ENCODE peak calls at places on chromosomes 11 and 22, in four cellular contexts. N is mesendoderm; P is CD4-positive, alpha-beta T cell; A is RWPE2. K is an unnamed sample. For H3K27me3, the result is how much of the 10 kb centered on the place peaks cover.

GRCh38 chr22:46953968-46954755 is 191.7 kb downstream of the TBC1D22A start:
- DNase-seq in N (peak), P (no peak), A (no peak), K (peak)

GRCh38 chr11:76670475-76671235 is at the start of gene LRRC32:
- DNase-seq in N (peak), P (no peak), A (peak), K (peak)

GRCh38 chr11:96943970-96944369 is 554.2 kb downstream of the JRKL start:
- DNase-seq in N (peak), P (no peak), A (no peak), K (no peak)

GRCh38 chr11:115693002-115693401 is 188.8 kb upstream of the CADM1 start:
- DNase-seq in N (no peak), P (no peak), A (no peak), K (peak)

GRCh38 chr11:59437770-59438169 is 1.5 kb downstream of the OR5A1 start:
- DNase-seq in N (peak), P (no peak), A (no peak), K (no peak)

GRCh38 chr11:20021771-20022362 is 138.4 kb downstream of the DBX1 start:
- DNase-seq in N (no peak), P (no peak), A (no peak), K (peak)

GRCh38 chr22:44362249-44363040 is 49.7 kb upstream of the SHISAL1 start:
- DNase-seq in N (no peak), P (no peak), A (peak), K (peak)

GRCh38 chr22:28139993-28140392 is 220.9 kb upstream of the PITPNB start:
- DNase-seq in N (no peak), P (no peak), A (no peak), K (no peak)

GRCh38 chr11:105789579-105789978 is 179.7 kb downstream of the GRIA4 start:
- DNase-seq in N (no peak), P (no peak), A (no peak), K (no peak)

GRCh38 chr11:7600205-7600775 is 73.0 kb downstream of the CYB5R2 start:
- DNase-seq in N (peak), P (no peak), A (peak), K (peak)

GRCh38 chr11:504053-504993 is 2.7 kb downstream of the RNH1 start:
- DNase-seq in N (no peak), P (no peak), A (no peak), K (peak)

GRCh38 chr11:123856444-123856843 is 29.0 kb downstream of the TMEM225 start:
- DNase-seq in N (no peak), P (no peak), A (no peak), K (no peak)

GRCh38 chr11:2213384-2213842 is 41.8 kb upstream of the TH start:
- DNase-seq in N (peak), P (peak), A (no peak), K (peak)

GRCh38 chr11:30960387-30960992 is 374.3 kb upstream of the MPPED2 start:
- DNase-seq in N (peak), P (no peak), A (no peak), K (no peak)

GRCh38 chr11:1053121-1053901 is 16.8 kb upstream of the MUC6 start:
- DNase-seq in N (no peak), P (no peak), A (peak), K (no peak)

GRCh38 chr11:133946541-133947297 is 10.0 kb downstream of the IGSF9B start:
- DNase-seq in N (no peak), P (no peak), A (no peak), K (peak)

GRCh38 chr11:30487200-30487898 is 98.8 kb downstream of the MPPED2 start:
- DNase-seq in N (no peak), P (no peak), A (no peak), K (no peak)

GRCh38 chr22:35944458-35944857 is 84.2 kb downstream of the RBFOX2 start:
- DNase-seq in N (no peak), P (no peak), A (no peak), K (no peak)

GRCh38 chr11:126231725-126232459 is 20.3 kb downstream of the FAM118B start:
- DNase-seq in N (no peak), P (no peak), A (no peak), K (no peak)

GRCh38 chr22:37781434-37782059 is 26.2 kb upstream of the GCAT start:
- DNase-seq in N (peak), P (no peak), A (no peak), K (peak)

GRCh38 chr22:27564806-27565205 is 236.8 kb downstream of the MN1 start:
- DNase-seq in N (no peak), P (no peak), A (no peak), K (no peak)

DNA sequence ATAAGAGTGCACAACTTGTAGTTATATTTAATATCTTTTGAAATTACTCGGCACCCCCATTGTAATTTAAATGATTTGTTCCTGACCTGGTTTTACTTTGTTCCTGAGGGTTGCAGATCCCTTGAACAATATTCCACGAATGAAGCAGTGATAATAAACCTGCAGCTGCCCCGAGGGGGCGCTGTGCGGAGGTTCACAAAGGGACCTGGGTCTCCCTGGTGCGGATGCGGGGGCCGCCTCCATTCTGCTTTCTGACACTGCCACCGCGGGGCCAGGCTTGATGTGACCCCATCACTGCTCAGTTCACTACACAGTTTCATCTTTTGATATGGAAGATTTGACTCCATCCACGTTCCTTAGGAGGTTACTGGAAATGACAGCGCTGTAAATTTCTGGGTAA is 62.9 kb upstream of the PRODH start:
- DNase-seq in N (peak), P (no peak), A (no peak), K (peak)
- H3K27me3 ChIP-seq in N (under half), P (under half), A (half or more), K (half or more)

GRCh38 chr22:49333206-49333605 is 494.5 kb downstream of the BRD1 start:
- DNase-seq in N (no peak), P (no peak), A (no peak), K (no peak)
- H3K27me3 ChIP-seq in N (under half), P (under half), A (under half), K (under half)

GRCh38 chr11:46238967-46239800 is 38.3 kb upstream of the CREB3L1 start:
- DNase-seq in N (peak), P (peak), A (peak), K (peak)

GRCh38 chr11:46238078-46238966 is 39.1 kb upstream of the CREB3L1 start:
- DNase-seq in N (peak), P (no peak), A (no peak), K (peak)

GRCh38 chr11:46240861-46241260 is 36.6 kb upstream of the CREB3L1 start:
- DNase-seq in N (peak), P (no peak), A (no peak), K (no peak)

GRCh38 chr11:46239801-46240061 is 37.7 kb upstream of the CREB3L1 start:
- DNase-seq in N (no peak), P (no peak), A (no peak), K (no peak)

GRCh38 chr11:46240371-46240770 is 37.1 kb upstream of the CREB3L1 start:
- DNase-seq in N (no peak), P (no peak), A (no peak), K (no peak)
- H3K27me3 ChIP-seq in N (under half), P (under half), A (under half), K (under half)

DNA sequence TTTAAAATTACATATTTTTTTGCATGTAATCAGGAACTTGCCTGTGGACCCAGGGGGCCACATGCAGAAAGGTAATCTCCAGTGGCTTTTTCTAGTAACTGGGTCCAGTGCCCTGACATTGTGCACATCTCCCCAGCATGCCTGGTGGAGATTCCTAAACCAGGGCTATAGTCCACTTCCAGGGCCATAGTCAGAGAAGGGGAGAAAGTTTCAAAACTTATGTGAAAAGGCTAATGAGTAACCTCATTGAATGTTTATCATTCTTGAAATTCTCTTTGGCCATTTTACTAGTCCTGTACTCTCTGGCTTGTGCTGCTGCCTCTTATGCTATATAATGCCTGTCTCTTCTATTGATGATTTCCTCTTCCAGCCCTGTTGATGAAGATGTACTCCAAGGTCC is 47.8 kb downstream of the BARX2 start:
- DNase-seq in N (no peak), P (no peak), A (no peak), K (no peak)
- H3K27me3 ChIP-seq in N (under half), P (under half), A (under half), K (under half)

GRCh38 chr11:117976445-117976844 is 9.7 kb upstream of the IL10RA start:
- DNase-seq in N (no peak), P (no peak), A (no peak), K (no peak)
- H3K27me3 ChIP-seq in N (under half), P (under half), A (under half), K (under half)